ENCODE peak calls at places on chromosomes 16 and 17, in nine cellular contexts. One of them, this sample, is unnamed.

GRCh38 chr16:8945626-8946296 is 17.9 kb downstream of the USP7 start:
- DNase-seq in stomach: no peak
- DNase-seq in testis: no peak
- DNase-seq in Calu3: no peak
- DNase-seq in keratinocyte: no peak
- DNase-seq in sigmoid colon: no peak
- DNase-seq in uterus: no peak
- DNase-seq in adrenal gland: no peak
- DNase-seq in endothelial cell: no peak
- DNase-seq in this sample: no peak

GRCh38 chr16:88945473-88945872 is 31.5 kb downstream of the CBFA2T3 start:
- DNase-seq in stomach: no peak
- DNase-seq in testis: no peak
- DNase-seq in Calu3: no peak
- DNase-seq in keratinocyte: no peak
- DNase-seq in sigmoid colon: no peak
- DNase-seq in uterus: no peak
- DNase-seq in adrenal gland: no peak
- DNase-seq in endothelial cell: no peak
- DNase-seq in this sample: no peak

GRCh38 chr17:1945621-1946020 is 79.5 kb downstream of the RTN4RL1 start:
- DNase-seq in stomach: no peak
- DNase-seq in testis: no peak
- DNase-seq in Calu3: no peak
- DNase-seq in keratinocyte: no peak
- DNase-seq in sigmoid colon: no peak
- DNase-seq in uterus: no peak
- DNase-seq in adrenal gland: no peak
- DNase-seq in endothelial cell: no peak
- DNase-seq in this sample: no peak

GRCh38 chr17:65103896-65104295 is 33.3 kb upstream of the RGS9 start:
- DNase-seq in stomach: no peak
- DNase-seq in testis: no peak
- DNase-seq in Calu3: no peak
- DNase-seq in keratinocyte: no peak
- DNase-seq in sigmoid colon: peak; percentile 56
- DNase-seq in uterus: no peak
- DNase-seq in adrenal gland: no peak
- DNase-seq in endothelial cell: no peak
- DNase-seq in this sample: no peak

GRCh38 chr17:80103686-80104085 is 2.3 kb downstream of the GAA start:
- DNase-seq in stomach: no peak
- DNase-seq in testis: no peak
- DNase-seq in Calu3: no peak
- DNase-seq in keratinocyte: no peak
- DNase-seq in sigmoid colon: no peak
- DNase-seq in uterus: no peak
- DNase-seq in adrenal gland: no peak
- DNase-seq in endothelial cell: no peak
- DNase-seq in this sample: no peak

GRCh38 chr16:3861808-3862451 is 18.6 kb downstream of the CREBBP start:
- DNase-seq in stomach: no peak
- DNase-seq in testis: no peak
- DNase-seq in Calu3: no peak
- DNase-seq in keratinocyte: no peak
- DNase-seq in sigmoid colon: no peak
- DNase-seq in uterus: no peak
- DNase-seq in adrenal gland: no peak
- DNase-seq in endothelial cell: no peak
- DNase-seq in this sample: peak; percentile 34

GRCh38 chr16:85296859-85297698 is 184.8 kb upstream of the CIBAR2 start:
- DNase-seq in stomach: peak; percentile 63
- DNase-seq in testis: no peak
- DNase-seq in Calu3: peak; percentile 86
- DNase-seq in keratinocyte: no peak
- DNase-seq in sigmoid colon: no peak
- DNase-seq in uterus: no peak
- DNase-seq in adrenal gland: no peak
- DNase-seq in endothelial cell: peak; percentile 73
- DNase-seq in this sample: peak; percentile 68

GRCh38 chr17:81329279-81329926 is 34.3 kb upstream of the SLC38A10 start:
- DNase-seq in stomach: peak; percentile 80
- DNase-seq in testis: peak; percentile 54
- DNase-seq in Calu3: peak; percentile 98
- DNase-seq in keratinocyte: peak; percentile 94
- DNase-seq in sigmoid colon: peak; percentile 97
- DNase-seq in uterus: peak; percentile 94
- DNase-seq in adrenal gland: peak; percentile 93
- DNase-seq in endothelial cell: no peak
- DNase-seq in this sample: no peak

GRCh38 chr17:8576895-8577294 is 53.6 kb downstream of the MYH10 start:
- DNase-seq in stomach: no peak
- DNase-seq in testis: no peak
- DNase-seq in Calu3: no peak
- DNase-seq in keratinocyte: no peak
- DNase-seq in sigmoid colon: no peak
- DNase-seq in uterus: no peak
- DNase-seq in adrenal gland: no peak
- DNase-seq in endothelial cell: no peak
- DNase-seq in this sample: no peak

GRCh38 chr17:17681187-17681743 is at the start of gene RAI1:
- DNase-seq in stomach: peak; percentile 81
- DNase-seq in testis: peak; percentile 81
- DNase-seq in Calu3: peak; percentile 76
- DNase-seq in keratinocyte: no peak
- DNase-seq in sigmoid colon: peak; percentile 90
- DNase-seq in uterus: peak; percentile 75
- DNase-seq in adrenal gland: peak; percentile 85
- DNase-seq in endothelial cell: peak; percentile 86
- DNase-seq in this sample: peak; percentile 73

GRCh38 chr17:72467841-72468653 is 347.2 kb downstream of the SOX9 start:
- DNase-seq in stomach: peak; percentile 77
- DNase-seq in testis: peak; percentile 31
- DNase-seq in Calu3: no peak
- DNase-seq in keratinocyte: peak; percentile 92
- DNase-seq in sigmoid colon: no peak
- DNase-seq in uterus: no peak
- DNase-seq in adrenal gland: no peak
- DNase-seq in endothelial cell: no peak
- DNase-seq in this sample: no peak

GRCh38 chr16:10828851-10829331 is 10.3 kb upstream of the TVP23A start:
- DNase-seq in stomach: peak; percentile 97
- DNase-seq in testis: peak; percentile 93
- DNase-seq in Calu3: peak; percentile 79
- DNase-seq in keratinocyte: no peak
- DNase-seq in sigmoid colon: peak; percentile 96
- DNase-seq in uterus: peak; percentile 90
- DNase-seq in adrenal gland: peak; percentile 97
- DNase-seq in endothelial cell: no peak
- DNase-seq in this sample: no peak

GRCh38 chr16:3689731-3690130 is 27.6 kb downstream of the TRAP1 start:
- DNase-seq in stomach: no peak
- DNase-seq in testis: no peak
- DNase-seq in Calu3: no peak
- DNase-seq in keratinocyte: no peak
- DNase-seq in sigmoid colon: no peak
- DNase-seq in uterus: no peak
- DNase-seq in adrenal gland: no peak
- DNase-seq in endothelial cell: no peak
- DNase-seq in this sample: no peak

GRCh38 chr16:4263504-4264436 is 9.1 kb downstream of the TFAP4 start:
- DNase-seq in stomach: peak; percentile 47
- DNase-seq in testis: peak; percentile 86
- DNase-seq in Calu3: no peak
- DNase-seq in keratinocyte: no peak
- DNase-seq in sigmoid colon: peak; percentile 96
- DNase-seq in uterus: peak; percentile 92
- DNase-seq in adrenal gland: peak; percentile 86
- DNase-seq in endothelial cell: peak; percentile 49
- DNase-seq in this sample: no peak

GRCh38 chr17:40556198-40556661 is 9.0 kb downstream of the CCR7 start:
- DNase-seq in stomach: peak; percentile 10
- DNase-seq in testis: no peak
- DNase-seq in Calu3: no peak
- DNase-seq in keratinocyte: no peak
- DNase-seq in sigmoid colon: no peak
- DNase-seq in uterus: no peak
- DNase-seq in adrenal gland: no peak
- DNase-seq in endothelial cell: no peak
- DNase-seq in this sample: peak; percentile 39

GRCh38 chr16:84308120-84308519 is 13.4 kb downstream of the WFDC1 start:
- DNase-seq in stomach: peak; percentile 32
- DNase-seq in testis: peak; percentile 40
- DNase-seq in Calu3: peak; percentile 78
- DNase-seq in keratinocyte: no peak
- DNase-seq in sigmoid colon: peak; percentile 87
- DNase-seq in uterus: no peak
- DNase-seq in adrenal gland: peak; percentile 75
- DNase-seq in endothelial cell: peak; percentile 75
- DNase-seq in this sample: peak; percentile 38

GRCh38 chr17:21279582-21279981 is 4.9 kb upstream of the MAP2K3 start:
- DNase-seq in stomach: no peak
- DNase-seq in testis: no peak
- DNase-seq in Calu3: no peak
- DNase-seq in keratinocyte: no peak
- DNase-seq in sigmoid colon: no peak
- DNase-seq in uterus: no peak
- DNase-seq in adrenal gland: no peak
- DNase-seq in endothelial cell: no peak
- DNase-seq in this sample: no peak

GRCh38 chr17:34671191-34671590 is 91.8 kb downstream of the TMEM132E start:
- DNase-seq in stomach: no peak
- DNase-seq in testis: no peak
- DNase-seq in Calu3: no peak
- DNase-seq in keratinocyte: no peak
- DNase-seq in sigmoid colon: no peak
- DNase-seq in uterus: no peak
- DNase-seq in adrenal gland: no peak
- DNase-seq in endothelial cell: no peak
- DNase-seq in this sample: no peak
- TF ChIP-seq CTCF in stomach: no peak
- TF ChIP-seq CTCF in testis: no peak
- TF ChIP-seq CTCF in Calu3: no peak
- TF ChIP-seq CTCF in keratinocyte: no peak
- TF ChIP-seq CTCF in sigmoid colon: no peak
- TF ChIP-seq CTCF in uterus: no peak
- TF ChIP-seq CTCF in adrenal gland: no peak
- TF ChIP-seq CTCF in endothelial cell: no peak
- TF ChIP-seq CTCF in this sample: no peak

DNA sequence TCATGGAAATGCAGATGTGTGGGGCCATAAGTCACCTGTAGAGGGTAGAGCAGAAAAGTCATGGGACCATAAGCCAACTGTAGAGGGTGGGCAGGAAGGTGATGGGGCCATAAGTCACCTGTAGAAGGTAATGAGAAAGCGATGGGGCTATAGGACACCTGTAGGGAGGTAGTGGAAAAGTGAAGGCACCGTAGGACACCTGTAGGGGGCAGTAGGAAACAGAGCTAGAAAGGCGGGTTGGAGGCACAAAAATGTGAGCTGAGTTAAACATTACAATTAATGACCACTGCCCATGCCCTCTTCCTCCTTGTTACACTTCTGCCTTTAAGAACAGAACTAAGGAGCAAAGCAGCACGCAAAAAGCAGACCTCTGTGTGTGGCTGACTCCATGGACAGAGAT is 150.1 kb downstream of the SHISA6 start:
- DNase-seq in stomach: no peak
- DNase-seq in testis: no peak
- DNase-seq in Calu3: no peak
- DNase-seq in keratinocyte: no peak
- DNase-seq in sigmoid colon: no peak
- DNase-seq in uterus: no peak
- DNase-seq in adrenal gland: no peak
- DNase-seq in endothelial cell: no peak
- DNase-seq in this sample: no peak
- TF ChIP-seq CTCF in stomach: no peak
- TF ChIP-seq CTCF in testis: no peak
- TF ChIP-seq CTCF in Calu3: no peak
- TF ChIP-seq CTCF in keratinocyte: no peak
- TF ChIP-seq CTCF in sigmoid colon: no peak
- TF ChIP-seq CTCF in uterus: no peak
- TF ChIP-seq CTCF in adrenal gland: no peak
- TF ChIP-seq CTCF in endothelial cell: no peak
- TF ChIP-seq CTCF in this sample: no peak

GRCh38 chr16:23435500-23435899 is 17.5 kb downstream of the COG7 start:
- DNase-seq in stomach: peak; percentile 68
- DNase-seq in testis: peak; percentile 65
- DNase-seq in Calu3: peak; percentile 79
- DNase-seq in keratinocyte: peak; percentile 49
- DNase-seq in sigmoid colon: peak; percentile 74
- DNase-seq in uterus: peak; percentile 40
- DNase-seq in adrenal gland: peak; percentile 77
- DNase-seq in endothelial cell: peak; percentile 79
- DNase-seq in this sample: peak; percentile 85

GRCh38 chr16:23428351-23428750 is 24.6 kb downstream of the COG7 start:
- DNase-seq in stomach: no peak
- DNase-seq in testis: no peak
- DNase-seq in Calu3: no peak
- DNase-seq in keratinocyte: no peak
- DNase-seq in sigmoid colon: no peak
- DNase-seq in uterus: no peak
- DNase-seq in adrenal gland: no peak
- DNase-seq in endothelial cell: no peak
- DNase-seq in this sample: no peak

GRCh38 chr16:23434380-23434779 is 18.6 kb downstream of the COG7 start:
- DNase-seq in stomach: no peak
- DNase-seq in testis: no peak
- DNase-seq in Calu3: peak; percentile 54
- DNase-seq in keratinocyte: peak; percentile 5
- DNase-seq in sigmoid colon: no peak
- DNase-seq in uterus: no peak
- DNase-seq in adrenal gland: no peak
- DNase-seq in endothelial cell: peak; percentile 44
- DNase-seq in this sample: peak; percentile 15

GRCh38 chr16:23433261-23433920 is 19.6 kb downstream of the COG7 start:
- DNase-seq in stomach: peak; percentile 68
- DNase-seq in testis: no peak
- DNase-seq in Calu3: no peak
- DNase-seq in keratinocyte: no peak
- DNase-seq in sigmoid colon: no peak
- DNase-seq in uterus: no peak
- DNase-seq in adrenal gland: no peak
- DNase-seq in endothelial cell: no peak
- DNase-seq in this sample: no peak

GRCh38 chr16:23432176-23433128 is 20.5 kb downstream of the COG7 start:
- DNase-seq in stomach: no peak
- DNase-seq in testis: no peak
- DNase-seq in Calu3: peak; percentile 22
- DNase-seq in keratinocyte: no peak
- DNase-seq in sigmoid colon: no peak
- DNase-seq in uterus: no peak
- DNase-seq in adrenal gland: no peak
- DNase-seq in endothelial cell: no peak
- DNase-seq in this sample: no peak
- TF ChIP-seq CTCF in stomach: no peak
- TF ChIP-seq CTCF in testis: peak; percentile 26
- TF ChIP-seq CTCF in Calu3: peak; percentile 66
- TF ChIP-seq CTCF in keratinocyte: no peak
- TF ChIP-seq CTCF in sigmoid colon: peak; percentile 6
- TF ChIP-seq CTCF in uterus: no peak
- TF ChIP-seq CTCF in adrenal gland: no peak
- TF ChIP-seq CTCF in endothelial cell: no peak
- TF ChIP-seq CTCF in this sample: no peak

GRCh38 chr17:10127819-10128375 is 70.5 kb downstream of the GAS7 start:
- DNase-seq in stomach: peak; percentile 42
- DNase-seq in testis: peak; percentile 72
- DNase-seq in Calu3: no peak
- DNase-seq in keratinocyte: no peak
- DNase-seq in sigmoid colon: peak; percentile 94
- DNase-seq in uterus: peak; percentile 92
- DNase-seq in adrenal gland: peak; percentile 71
- DNase-seq in endothelial cell: no peak
- DNase-seq in this sample: no peak
- TF ChIP-seq CTCF in stomach: no peak
- TF ChIP-seq CTCF in testis: no peak
- TF ChIP-seq CTCF in Calu3: no peak
- TF ChIP-seq CTCF in keratinocyte: no peak
- TF ChIP-seq CTCF in sigmoid colon: no peak
- TF ChIP-seq CTCF in uterus: no peak
- TF ChIP-seq CTCF in adrenal gland: no peak
- TF ChIP-seq CTCF in endothelial cell: no peak
- TF ChIP-seq CTCF in this sample: no peak

This sample was measured in activated CD8-positive, alpha-beta T cell treated with anti-CD3 and anti-CD28 coated beads for 36 hours.